ENCODE peak calls at places on chromosome 21, in six cellular contexts. U is IMR-90, Q is SK-N-SH, S is body of pancreas, I is heart right ventricle, E is A549. W is an unnamed sample. For H3K4me1, the result is how much of the 10 kb centered on the place peaks cover.

GRCh38 chr21:36155603-36156338 is 853 bp upstream of the DOP1B start:
- DNase-seq in U (no peak), Q (no peak), S (peak), I (peak), E (no peak), W (peak)

GRCh38 chr21:28213221-28213620 is 779.5 kb downstream of the LTN1 start:
- DNase-seq in U (no peak), Q (no peak), S (no peak), I (no peak), E (no peak), W (no peak)

GRCh38 chr21:38505654-38506523 is 7.6 kb upstream of the ERG start:
- DNase-seq in U (peak), Q (peak), S (peak), I (no peak), E (peak), W (no peak)

GRCh38 chr21:33314096-33314495 is 10.7 kb upstream of the IFNAR1 start:
- DNase-seq in U (no peak), Q (no peak), S (no peak), I (no peak), E (no peak), W (no peak)

GRCh38 chr21:37797403-37797802 is 118.9 kb downstream of the KCNJ6 start:
- DNase-seq in U (no peak), Q (no peak), S (no peak), I (no peak), E (no peak), W (no peak)

GRCh38 chr21:38683222-38683621 is 122.5 kb upstream of the ETS2 start:
- DNase-seq in U (no peak), Q (no peak), S (no peak), I (no peak), E (no peak), W (no peak)

GRCh38 chr21:40139636-40140035 is 272.4 kb downstream of the PCP4 start:
- DNase-seq in U (no peak), Q (no peak), S (no peak), I (no peak), E (no peak), W (no peak)

GRCh38 chr21:33458861-33459260 is 20.9 kb downstream of the TMEM50B start:
- DNase-seq in U (peak), Q (no peak), S (no peak), I (no peak), E (no peak), W (no peak)

GRCh38 chr21:15731243-15731613 is 1.4 kb downstream of the USP25 start:
- DNase-seq in U (no peak), Q (no peak), S (no peak), I (no peak), E (no peak), W (no peak)

GRCh38 chr21:18663663-18664062 is 260.1 kb upstream of the TMPRSS15 start:
- DNase-seq in U (no peak), Q (no peak), S (no peak), I (no peak), E (no peak), W (no peak)

GRCh38 chr21:28833181-28833580 is 159.5 kb downstream of the LTN1 start:
- DNase-seq in U (peak), Q (no peak), S (no peak), I (no peak), E (no peak), W (no peak)

GRCh38 chr21:18522181-18522771 is 118.7 kb upstream of the TMPRSS15 start:
- DNase-seq in U (no peak), Q (no peak), S (no peak), I (no peak), E (no peak), W (no peak)

GRCh38 chr21:23725576-23725975 is 1881.7 kb downstream of the MRPL39 start:
- DNase-seq in U (no peak), Q (no peak), S (no peak), I (no peak), E (no peak), W (no peak)

GRCh38 chr21:24428539-24429186 is 1178.6 kb downstream of the MRPL39 start:
- DNase-seq in U (no peak), Q (no peak), S (no peak), I (no peak), E (no peak), W (no peak)

GRCh38 chr21:15421521-15421920 is 308.3 kb upstream of the USP25 start:
- DNase-seq in U (no peak), Q (no peak), S (no peak), I (no peak), E (no peak), W (no peak)

GRCh38 chr21:31198575-31198974 is 145.5 kb downstream of the TIAM1 start:
- DNase-seq in U (peak), Q (peak), S (no peak), I (no peak), E (peak), W (no peak)

GRCh38 chr21:33403128-33403785 is at the start of gene IFNGR2:
- DNase-seq in U (no peak), Q (peak), S (peak), I (peak), E (no peak), W (no peak)

GRCh38 chr21:15084668-15085067 is 19.9 kb upstream of the NRIP1 start:
- DNase-seq in U (no peak), Q (no peak), S (peak), I (no peak), E (no peak), W (no peak)

GRCh38 chr21:24470852-24471251 is 1136.4 kb downstream of the MRPL39 start:
- DNase-seq in U (no peak), Q (no peak), S (no peak), I (no peak), E (no peak), W (no peak)

GRCh38 chr21:21406918-21407317 is 408.7 kb downstream of the NCAM2 start:
- DNase-seq in U (no peak), Q (no peak), S (no peak), I (no peak), E (no peak), W (no peak)

GRCh38 chr21:37385179-37385765 is 18.7 kb downstream of the DYRK1A start:
- DNase-seq in U (no peak), Q (no peak), S (no peak), I (no peak), E (no peak), W (no peak)

GRCh38 chr21:31732538-31732864 is 583 bp upstream of the SCAF4 start:
- DNase-seq in U (no peak), Q (no peak), S (no peak), I (no peak), E (no peak), W (no peak)

GRCh38 chr21:44013380-44014088 is 1.4 kb downstream of the TRAPPC10 start:
- DNase-seq in U (peak), Q (peak), S (no peak), I (no peak), E (no peak), W (no peak)

GRCh38 chr21:29181799-29182470 is 51.5 kb downstream of the MAP3K7CL start:
- DNase-seq in U (peak), Q (no peak), S (no peak), I (no peak), E (peak), W (no peak)

GRCh38 chr21:31420354-31420753 is 76.3 kb upstream of the TIAM1 start:
- DNase-seq in U (no peak), Q (no peak), S (no peak), I (no peak), E (no peak), W (no peak)

GRCh38 chr21:38952890-38953289 is 147.2 kb downstream of the ETS2 start:
- DNase-seq in U (no peak), Q (no peak), S (no peak), I (no peak), E (no peak), W (no peak)

GRCh38 chr21:38489729-38490128 is 8.5 kb downstream of the ERG start:
- DNase-seq in U (no peak), Q (no peak), S (no peak), I (no peak), E (no peak), W (no peak)

GRCh38 chr21:30207252-30207579 is 8.7 kb downstream of the CLDN8 start:
- DNase-seq in U (no peak), Q (no peak), S (no peak), I (no peak), E (no peak), W (no peak)

GRCh38 chr21:38308010-38308784 is 51.4 kb downstream of the KCNJ15 start:
- DNase-seq in U (peak), Q (no peak), S (no peak), I (no peak), E (no peak), W (no peak)

GRCh38 chr21:19130379-19131028 is 726.9 kb upstream of the TMPRSS15 start:
- DNase-seq in U (no peak), Q (no peak), S (no peak), I (no peak), E (no peak), W (no peak)

GRCh38 chr21:32412162-32412997 is at the start of gene EVA1C:
- DNase-seq in U (peak), Q (peak), S (peak), I (peak), E (peak), W (peak)

GRCh38 chr21:39451332-39452206 is at the start of gene SH3BGR:
- DNase-seq in U (no peak), Q (peak), S (peak), I (peak), E (no peak), W (peak)

GRCh38 chr21:44365251-44365966 is 12.0 kb downstream of the TRPM2 start:
- DNase-seq in U (no peak), Q (peak), S (no peak), I (no peak), E (no peak), W (no peak)

GRCh38 chr21:19995253-19995652 is 1003.0 kb upstream of the NCAM2 start:
- DNase-seq in U (no peak), Q (no peak), S (no peak), I (no peak), E (no peak), W (no peak)

GRCh38 chr21:29258626-29259335 is 39.9 kb upstream of the BACH1 start:
- DNase-seq in U (peak), Q (no peak), S (no peak), I (no peak), E (peak), W (no peak)

GRCh38 chr21:43585924-43586411 is 73.3 kb downstream of the HSF2BP start:
- DNase-seq in U (peak), Q (no peak), S (peak), I (no peak), E (peak), W (peak)

DNA sequence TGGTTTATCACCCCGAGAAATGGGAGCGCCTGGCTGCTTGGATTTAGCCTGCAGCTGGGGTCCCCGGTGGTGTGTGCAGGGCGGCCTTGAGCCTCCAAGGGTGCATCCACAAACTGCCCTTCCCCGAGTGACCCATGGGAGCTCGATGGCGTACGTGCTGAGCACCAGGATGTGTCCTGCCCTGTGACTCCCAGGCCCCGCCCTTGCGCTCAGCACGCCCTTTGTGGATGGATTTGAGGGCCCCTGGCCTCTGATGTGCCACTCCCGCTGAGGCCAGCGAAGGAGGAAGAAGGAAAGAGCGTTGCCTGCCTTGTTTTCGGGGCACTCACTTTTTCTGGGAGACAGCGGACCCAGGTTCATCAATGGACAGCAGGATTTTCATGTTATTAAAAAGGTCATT is 1.7 kb upstream of the TFF3 start:
- DNase-seq in U (no peak), Q (no peak), S (no peak), I (no peak), E (no peak), W (no peak)
- H3K4me1 ChIP-seq in U (under half), Q (under half), S (under half), I (under half), E (under half), W (under half)

DNA sequence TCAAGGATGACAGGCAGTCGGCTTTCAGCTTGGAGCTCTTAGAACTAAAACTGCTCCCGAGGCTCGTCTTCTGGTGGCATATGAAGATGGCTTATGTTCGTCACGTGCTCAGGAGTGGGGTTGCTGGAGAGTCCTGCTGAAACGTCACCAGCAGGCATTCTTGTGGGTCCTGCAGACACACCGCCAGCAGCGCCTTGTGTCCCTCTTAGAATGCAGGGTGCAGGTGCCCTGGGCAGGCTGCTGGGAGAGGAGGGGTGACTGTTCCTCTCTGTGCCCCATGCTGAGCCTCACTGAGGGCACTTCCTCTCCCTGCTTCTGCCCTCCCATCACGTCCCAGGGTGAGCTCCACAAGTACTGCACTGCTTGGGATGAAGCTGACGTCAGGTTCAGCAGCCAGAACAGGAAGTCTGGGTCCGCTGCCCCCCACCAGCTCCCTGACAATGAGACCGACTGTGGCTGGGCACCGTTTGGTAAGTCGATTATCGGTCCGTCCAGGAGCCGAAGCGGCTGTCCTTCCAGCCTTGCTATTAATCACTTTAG is 20.8 kb downstream of the SLC37A1 start:
- DNase-seq in U (no peak), Q (peak), S (no peak), I (no peak), E (no peak), W (no peak)
- TF ChIP-seq CTCF in U (no peak), Q (no peak), S (no peak), I (no peak), E (no peak), W (no peak)

GRCh38 chr21:16768096-16768495 is 744.7 kb upstream of the CXADR start:
- DNase-seq in U (no peak), Q (no peak), S (no peak), I (no peak), E (no peak), W (no peak)

GRCh38 chr21:16775056-16775455 is 737.8 kb upstream of the CXADR start:
- DNase-seq in U (no peak), Q (no peak), S (no peak), I (no peak), E (no peak), W (no peak)

GRCh38 chr21:16770279-16770678 is 742.6 kb upstream of the CXADR start:
- DNase-seq in U (no peak), Q (no peak), S (no peak), I (no peak), E (no peak), W (no peak)

GRCh38 chr21:16773206-16773605 is 739.6 kb upstream of the CXADR start:
- DNase-seq in U (peak), Q (no peak), S (no peak), I (no peak), E (no peak), W (no peak)
- H3K4me1 ChIP-seq in U (under half), Q (under half), S (under half), I (under half), E (under half), W (under half)

GRCh38 chr21:26717146-26717739 is 128.0 kb downstream of the ADAMTS1 start:
- DNase-seq in U (peak), Q (peak), S (no peak), I (no peak), E (peak), W (no peak)
- TF ChIP-seq CTCF in U (peak), Q (peak), S (peak), I (peak), E (peak), W (peak)

GRCh38 chr21:34949499-34949898 is 99.6 kb downstream of the RUNX1 start:
- DNase-seq in U (no peak), Q (no peak), S (no peak), I (no peak), E (no peak), W (no peak)
- H3K4me1 ChIP-seq in U (under half), Q (under half), S (under half), I (under half), E (under half), W (under half)

GRCh38 chr21:45386728-45387371 is 18.1 kb upstream of the COL18A1 start:
- DNase-seq in U (peak), Q (peak), S (peak), I (peak), E (peak), W (no peak)
- TF ChIP-seq CTCF in U (peak), Q (peak), S (peak), I (peak), E (no peak), W (no peak)